ENCODE peak calls at places on chromosomes 5 and 9, in seven cellular contexts. G, J, A, R, P, H and M are unnamed samples.

GRCh38 chr5:1732238-1732880 is 67.3 kb downstream of the MRPL36 start:
- DNase-seq in G (peak; percentile 12), J (no peak), A (no peak), R (no peak), P (peak; percentile 4), H (no peak), M (no peak)

GRCh38 chr5:34790087-34790486 is 48.9 kb upstream of the TTC23L start:
- DNase-seq in G (no peak), J (no peak), A (no peak), R (no peak), P (no peak), H (no peak), M (no peak)

GRCh38 chr5:137622850-137623249 is 113.0 kb downstream of the KLHL3 start:
- DNase-seq in G (no peak), J (no peak), A (no peak), R (no peak), P (peak; percentile 93), H (no peak), M (no peak)

GRCh38 chr5:181120311-181120710 is 10.7 kb downstream of the OR2V1 start:
- DNase-seq in G (no peak), J (no peak), A (no peak), R (no peak), P (no peak), H (no peak), M (no peak)

GRCh38 chr5:71783891-71784290 is 64.8 kb downstream of the CARTPT start:
- DNase-seq in G (no peak), J (no peak), A (no peak), R (no peak), P (no peak), H (no peak), M (no peak)

GRCh38 chr9:92315456-92315855 is 9.7 kb downstream of the NOL8 start:
- DNase-seq in G (no peak), J (no peak), A (no peak), R (no peak), P (no peak), H (no peak), M (no peak)

GRCh38 chr5:75466317-75466716 is 45.1 kb downstream of the CERT1 start:
- DNase-seq in G (no peak), J (no peak), A (no peak), R (no peak), P (no peak), H (no peak), M (no peak)

GRCh38 chr5:115599502-115599901 is 2.8 kb downstream of the TICAM2 start:
- DNase-seq in G (no peak), J (no peak), A (no peak), R (peak; percentile 27), P (no peak), H (peak; percentile 41), M (peak; percentile 25)

GRCh38 chr5:149665416-149666163 is 64.5 kb upstream of the PPARGC1B start:
- DNase-seq in G (no peak), J (no peak), A (no peak), R (no peak), P (no peak), H (no peak), M (no peak)

GRCh38 chr9:127061411-127061810 is 61.0 kb downstream of the ANGPTL2 start:
- DNase-seq in G (no peak), J (no peak), A (no peak), R (no peak), P (no peak), H (no peak), M (no peak)

GRCh38 chr5:80590766-80591165 is 20.7 kb upstream of the ANKRD34B start:
- DNase-seq in G (no peak), J (no peak), A (no peak), R (no peak), P (no peak), H (no peak), M (no peak)

GRCh38 chr5:54296386-54296785 is 14.0 kb downstream of the ARL15 start:
- DNase-seq in G (no peak), J (no peak), A (peak; percentile 28), R (peak; percentile 4), P (peak; percentile 59), H (no peak), M (no peak)

GRCh38 chr5:935510-936084 is 42.9 kb downstream of the TRIP13 start:
- DNase-seq in G (no peak), J (no peak), A (no peak), R (no peak), P (no peak), H (no peak), M (no peak)

GRCh38 chr5:14447958-14448881 is 133.4 kb upstream of the OTULINL start:
- DNase-seq in G (no peak), J (no peak), A (no peak), R (no peak), P (no peak), H (peak; percentile 66), M (no peak)

GRCh38 chr5:77663081-77663863 is 24.8 kb upstream of the OTP start:
- DNase-seq in G (no peak), J (no peak), A (no peak), R (no peak), P (no peak), H (no peak), M (no peak)

GRCh38 chr5:96431376-96432244 is 1.4 kb downstream of the PCSK1 start:
- DNase-seq in G (no peak), J (no peak), A (no peak), R (no peak), P (no peak), H (no peak), M (no peak)

GRCh38 chr5:151345808-151346478 is 1.4 kb downstream of the SLC36A2 start:
- DNase-seq in G (no peak), J (no peak), A (no peak), R (no peak), P (no peak), H (no peak), M (no peak)

GRCh38 chr5:172528440-172528839 is 74.1 kb upstream of the SH3PXD2B start:
- DNase-seq in G (no peak), J (no peak), A (no peak), R (no peak), P (no peak), H (peak; percentile 9), M (no peak)

GRCh38 chr5:371811-372555 is 50.5 kb downstream of the AHRR start:
- DNase-seq in G (no peak), J (no peak), A (no peak), R (no peak), P (peak; percentile 1), H (peak; percentile 33), M (no peak)

GRCh38 chr5:173758675-173759074 is 129.5 kb upstream of the CPEB4 start:
- DNase-seq in G (no peak), J (no peak), A (no peak), R (no peak), P (no peak), H (no peak), M (no peak)

GRCh38 chr5:122014232-122014940 is 52.6 kb downstream of the SRFBP1 start:
- DNase-seq in G (no peak), J (no peak), A (no peak), R (no peak), P (no peak), H (no peak), M (no peak)

GRCh38 chr5:132226516-132227234 is 978 bp downstream of the P4HA2 start:
- DNase-seq in G (no peak), J (no peak), A (no peak), R (no peak), P (no peak), H (no peak), M (peak; percentile 17)

GRCh38 chr5:175444060-175444904 is at the start of gene DRD1:
- DNase-seq in G (no peak), J (peak; percentile 25), A (no peak), R (peak; percentile 17), P (no peak), H (peak; percentile 82), M (peak; percentile 77)

GRCh38 chr5:73158313-73158712 is 14.7 kb upstream of the TMEM174 start:
- DNase-seq in G (no peak), J (no peak), A (no peak), R (no peak), P (no peak), H (no peak), M (no peak)

GRCh38 chr5:79318935-79319614 is 83.1 kb downstream of the JMY start:
- DNase-seq in G (no peak), J (no peak), A (no peak), R (no peak), P (no peak), H (no peak), M (no peak)

GRCh38 chr9:85740821-85741111 is 988 bp downstream of the AGTPBP1 start:
- DNase-seq in G (no peak), J (no peak), A (no peak), R (no peak), P (no peak), H (peak; percentile 42), M (no peak)